ENCODE peak calls at places on chromosomes 4 and X, in six cellular contexts. P, N, G, K, V and B are unnamed samples.

GRCh38 chr4:142126890-142127497 is 490.6 kb downstream of the IL15 start:
- DNase-seq in K (peak), N (peak), V (no peak), G (peak), P (peak), B (peak)

GRCh38 chrX:34956915-34957314 is 14.3 kb downstream of the FAM47B start:
- DNase-seq in P (no peak), K (no peak), N (no peak), V (no peak), G (no peak), B (no peak)

GRCh38 chrX:141662781-141663180 is 35.8 kb downstream of the SPANXD start:
- DNase-seq in N (no peak), G (no peak), V (no peak), K (no peak), P (no peak), B (no peak)

GRCh38 chrX:10465254-10465653 is 155.1 kb downstream of the MID1 start:
- DNase-seq in N (no peak), V (no peak), K (no peak), G (no peak), P (no peak), B (no peak)

GRCh38 chrX:150696836-150697235 is 3.6 kb downstream of the MTMR1 start:
- DNase-seq in V (no peak), N (no peak), K (no peak), G (no peak), P (no peak), B (no peak)

GRCh38 chrX:123230798-123231197 is 46.7 kb downstream of the GRIA3 start:
- DNase-seq in N (no peak), P (no peak), V (no peak), K (no peak), G (no peak), B (no peak)

GRCh38 chr4:102627831-102628523 is 126.8 kb downstream of the NFKB1 start:
- DNase-seq in P (no peak), K (no peak), G (no peak), N (no peak), V (no peak), B (no peak)

GRCh38 chr4:168723020-168723419 is 226.2 kb downstream of the PALLD start:
- DNase-seq in P (no peak), K (no peak), G (no peak), V (no peak), N (no peak), B (peak)

GRCh38 chr4:80788798-80789197 is 241.7 kb upstream of the BMP3 start:
- DNase-seq in P (no peak), V (no peak), K (no peak), N (no peak), G (no peak), B (no peak)

GRCh38 chr4:10101559-10102192 is 14.9 kb downstream of the WDR1 start:
- DNase-seq in V (no peak), N (no peak), G (no peak), P (no peak), K (no peak), B (no peak)

GRCh38 chrX:56738670-56739069 is 9.6 kb downstream of the NBDY start:
- DNase-seq in V (no peak), K (no peak), G (no peak), P (no peak), N (no peak), B (no peak)

GRCh38 chrX:38664285-38664684 is 102.9 kb downstream of the TSPAN7 start:
- DNase-seq in G (no peak), K (no peak), N (no peak), V (no peak), P (no peak), B (peak)

GRCh38 chrX:104712515-104712914 is 146.5 kb downstream of the IL1RAPL2 start:
- DNase-seq in N (no peak), P (no peak), K (no peak), G (no peak), V (no peak), B (no peak)

GRCh38 chr4:185955817-185956542 is 113.0 kb upstream of the TLR3 start:
- DNase-seq in V (no peak), G (no peak), N (no peak), K (no peak), P (no peak), B (no peak)

GRCh38 chr4:151717271-151717670 is 43.5 kb downstream of the GATB start:
- DNase-seq in V (no peak), G (no peak), N (no peak), P (no peak), K (no peak), B (no peak)

GRCh38 chr4:10619220-10619619 is 65.3 kb downstream of the CLNK start:
- DNase-seq in P (no peak), K (no peak), G (no peak), N (peak), V (peak), B (no peak)

GRCh38 chrX:116384406-116384805 is 52.0 kb upstream of the SLC6A14 start:
- DNase-seq in N (no peak), V (no peak), P (no peak), K (no peak), G (no peak), B (no peak)

GRCh38 chrX:108091878-108092291 is 307 bp downstream of the ATG4A start:
- DNase-seq in K (no peak), G (no peak), P (peak), N (peak), V (no peak), B (peak)

GRCh38 chr4:176949022-176949421 is 156.3 kb upstream of the VEGFC start:
- DNase-seq in K (no peak), G (no peak), N (no peak), V (no peak), P (no peak), B (no peak)

GRCh38 chr4:31929676-31930075 is 1209.5 kb downstream of the PCDH7 start:
- DNase-seq in V (no peak), G (no peak), N (no peak), K (no peak), P (no peak), B (no peak)

GRCh38 chr4:77264826-77265225 is 107.8 kb downstream of the CCNG2 start:
- DNase-seq in K (no peak), V (no peak), P (no peak), N (no peak), G (no peak), B (no peak)

GRCh38 chr4:5893013-5893580 is at the start of gene CRMP1:
- DNase-seq in V (no peak), G (no peak), P (no peak), K (no peak), N (no peak), B (no peak)

GRCh38 chrX:152601848-152602616 is 35.7 kb upstream of the GABRQ start:
- DNase-seq in N (peak), G (no peak), K (no peak), P (no peak), V (no peak), B (peak)

GRCh38 chr4:73187325-73187724 is 71.3 kb downstream of the ANKRD17 start:
- DNase-seq in P (no peak), G (no peak), N (no peak), K (no peak), V (no peak), B (peak)

GRCh38 chr4:157280673-157281072 is 60.1 kb downstream of the GRIA2 start:
- DNase-seq in P (no peak), V (no peak), G (no peak), N (no peak), K (no peak), B (no peak)

GRCh38 chrX:130974323-130974722 is 71.3 kb upstream of the ENOX2 start:
- DNase-seq in N (no peak), G (no peak), P (no peak), K (no peak), V (no peak), B (no peak)

GRCh38 chr4:74838746-74839370 is 44.5 kb upstream of the BTC start:
- DNase-seq in N (no peak), V (no peak), P (no peak), K (no peak), G (no peak), B (no peak)

GRCh38 chr4:40471923-40472322 is 136.8 kb downstream of the CHRNA9 start:
- DNase-seq in P (no peak), N (no peak), K (no peak), V (no peak), G (no peak), B (no peak)

GRCh38 chrX:17007134-17007768 is 60.8 kb downstream of the REPS2 start:
- DNase-seq in K (no peak), N (no peak), P (no peak), V (no peak), G (no peak), B (peak)

GRCh38 chrX:134520860-134521390 is 61.0 kb downstream of the HPRT1 start:
- DNase-seq in P (no peak), V (no peak), N (peak), G (no peak), K (peak), B (peak)

GRCh38 chr4:175509320-175509719 is 302.7 kb downstream of the GPM6A start:
- DNase-seq in K (peak), N (no peak), V (no peak), P (no peak), G (no peak), B (no peak)

GRCh38 chr4:174118171-174118570 is 165.3 kb downstream of the FBXO8 start:
- DNase-seq in G (no peak), V (no peak), P (no peak), K (no peak), N (no peak), B (no peak)

GRCh38 chr4:15771419-15772058 is 6.6 kb upstream of the CD38 start:
- DNase-seq in V (no peak), N (no peak), P (no peak), K (no peak), G (no peak), B (no peak)

GRCh38 chr4:5027366-5027765 is 8.1 kb upstream of the CYTL1 start:
- DNase-seq in G (no peak), V (no peak), N (no peak), K (no peak), P (no peak), B (no peak)

GRCh38 chr4:156619154-156619934 is 352.3 kb downstream of the PDGFC start:
- DNase-seq in P (no peak), N (no peak), G (no peak), V (no peak), K (no peak), B (no peak)

GRCh38 chr4:41658106-41658505 is 90.4 kb downstream of the PHOX2B start:
- DNase-seq in V (no peak), N (no peak), P (no peak), G (no peak), K (no peak), B (no peak)

GRCh38 chrX:119236599-119237525 is 777 bp downstream of the PGRMC1 start:
- DNase-seq in V (no peak), P (no peak), G (peak), N (peak), K (no peak), B (peak)

GRCh38 chrX:20067709-20068315 is 48.9 kb downstream of the MAP7D2 start:
- DNase-seq in V (peak), K (peak), G (no peak), P (no peak), N (peak), B (no peak)